ENCODE peak calls at places on chromosomes 12 and 14, in nine cellular contexts. One of them, this sample, is unnamed.

GRCh38 chr12:89363582-89363981 is 11.3 kb upstream of the DUSP6 start:
- DNase-seq in mesothelial cell of epicardium: no peak
- DNase-seq in tibial artery: no peak
- DNase-seq in progenitor cell of endocrine pancreas: no peak
- DNase-seq in OCI-LY7: no peak
- DNase-seq in cardiac fibroblast: no peak
- DNase-seq in mucosa of descending colon: no peak
- DNase-seq in Panc1: no peak
- DNase-seq in heart left ventricle: no peak
- DNase-seq in this sample: no peak

GRCh38 chr14:105197274-105197673 is 16.2 kb upstream of the NUDT14 start:
- DNase-seq in OCI-LY7: no peak
- DNase-seq in heart left ventricle: peak
- DNase-seq in Panc1: no peak
- DNase-seq in mesothelial cell of epicardium: no peak
- DNase-seq in cardiac fibroblast: peak
- DNase-seq in progenitor cell of endocrine pancreas: no peak
- DNase-seq in mucosa of descending colon: no peak
- DNase-seq in tibial artery: no peak
- DNase-seq in this sample: no peak

GRCh38 chr12:52528641-52529143 is 8.5 kb upstream of the KRT5 start:
- DNase-seq in OCI-LY7: no peak
- DNase-seq in mucosa of descending colon: no peak
- DNase-seq in tibial artery: peak
- DNase-seq in cardiac fibroblast: no peak
- DNase-seq in Panc1: no peak
- DNase-seq in mesothelial cell of epicardium: peak
- DNase-seq in heart left ventricle: no peak
- DNase-seq in progenitor cell of endocrine pancreas: no peak
- DNase-seq in this sample: no peak

GRCh38 chr12:128794661-128795529 is 28.9 kb downstream of the SLC15A4 start:
- DNase-seq in heart left ventricle: peak
- DNase-seq in progenitor cell of endocrine pancreas: no peak
- DNase-seq in cardiac fibroblast: no peak
- DNase-seq in tibial artery: no peak
- DNase-seq in Panc1: no peak
- DNase-seq in OCI-LY7: peak
- DNase-seq in mesothelial cell of epicardium: no peak
- DNase-seq in mucosa of descending colon: no peak
- DNase-seq in this sample: no peak

GRCh38 chr12:29714966-29715365 is 68.8 kb downstream of the TMTC1 start:
- DNase-seq in OCI-LY7: no peak
- DNase-seq in Panc1: no peak
- DNase-seq in progenitor cell of endocrine pancreas: no peak
- DNase-seq in cardiac fibroblast: no peak
- DNase-seq in mucosa of descending colon: no peak
- DNase-seq in mesothelial cell of epicardium: no peak
- DNase-seq in heart left ventricle: no peak
- DNase-seq in tibial artery: no peak
- DNase-seq in this sample: no peak

GRCh38 chr12:45703942-45704341 is 25.6 kb upstream of the ARID2 start:
- DNase-seq in progenitor cell of endocrine pancreas: no peak
- DNase-seq in OCI-LY7: no peak
- DNase-seq in tibial artery: no peak
- DNase-seq in cardiac fibroblast: no peak
- DNase-seq in mucosa of descending colon: no peak
- DNase-seq in mesothelial cell of epicardium: no peak
- DNase-seq in Panc1: no peak
- DNase-seq in heart left ventricle: no peak
- DNase-seq in this sample: no peak

GRCh38 chr14:64816221-64816783 is 63.4 kb downstream of the SPTB start:
- DNase-seq in mesothelial cell of epicardium: no peak
- DNase-seq in heart left ventricle: no peak
- DNase-seq in cardiac fibroblast: no peak
- DNase-seq in OCI-LY7: no peak
- DNase-seq in Panc1: no peak
- DNase-seq in tibial artery: no peak
- DNase-seq in mucosa of descending colon: no peak
- DNase-seq in progenitor cell of endocrine pancreas: no peak
- DNase-seq in this sample: no peak

GRCh38 chr14:95237121-95237876 is 80.0 kb upstream of the DICER1 start:
- DNase-seq in OCI-LY7: no peak
- DNase-seq in tibial artery: no peak
- DNase-seq in mesothelial cell of epicardium: no peak
- DNase-seq in heart left ventricle: no peak
- DNase-seq in mucosa of descending colon: peak
- DNase-seq in Panc1: no peak
- DNase-seq in cardiac fibroblast: no peak
- DNase-seq in progenitor cell of endocrine pancreas: no peak
- DNase-seq in this sample: no peak

GRCh38 chr12:29983917-29984316 is 200.2 kb upstream of the TMTC1 start:
- DNase-seq in Panc1: no peak
- DNase-seq in OCI-LY7: no peak
- DNase-seq in mucosa of descending colon: no peak
- DNase-seq in cardiac fibroblast: no peak
- DNase-seq in progenitor cell of endocrine pancreas: no peak
- DNase-seq in heart left ventricle: no peak
- DNase-seq in mesothelial cell of epicardium: no peak
- DNase-seq in tibial artery: no peak
- DNase-seq in this sample: no peak

GRCh38 chr14:76647699-76648298 is 113.5 kb upstream of the VASH1 start:
- DNase-seq in mesothelial cell of epicardium: no peak
- DNase-seq in Panc1: peak
- DNase-seq in heart left ventricle: peak
- DNase-seq in tibial artery: no peak
- DNase-seq in mucosa of descending colon: no peak
- DNase-seq in OCI-LY7: peak
- DNase-seq in cardiac fibroblast: peak
- DNase-seq in progenitor cell of endocrine pancreas: peak
- DNase-seq in this sample: no peak

GRCh38 chr12:47793015-47793681 is 20.1 kb downstream of the SLC48A1 start:
- DNase-seq in tibial artery: no peak
- DNase-seq in mesothelial cell of epicardium: no peak
- DNase-seq in Panc1: no peak
- DNase-seq in heart left ventricle: no peak
- DNase-seq in OCI-LY7: no peak
- DNase-seq in cardiac fibroblast: no peak
- DNase-seq in progenitor cell of endocrine pancreas: no peak
- DNase-seq in mucosa of descending colon: peak
- DNase-seq in this sample: no peak

GRCh38 chr14:55411426-55412389 is at the start of gene ATG14:
- DNase-seq in mesothelial cell of epicardium: peak
- DNase-seq in OCI-LY7: peak
- DNase-seq in heart left ventricle: peak
- DNase-seq in mucosa of descending colon: peak
- DNase-seq in cardiac fibroblast: peak
- DNase-seq in Panc1: peak
- DNase-seq in progenitor cell of endocrine pancreas: peak
- DNase-seq in tibial artery: peak
- DNase-seq in this sample: peak

GRCh38 chr14:74400328-74400727 is 25.7 kb downstream of the SYNDIG1L start:
- DNase-seq in cardiac fibroblast: peak
- DNase-seq in mucosa of descending colon: no peak
- DNase-seq in OCI-LY7: peak
- DNase-seq in heart left ventricle: no peak
- DNase-seq in Panc1: no peak
- DNase-seq in tibial artery: peak
- DNase-seq in mesothelial cell of epicardium: no peak
- DNase-seq in progenitor cell of endocrine pancreas: no peak
- DNase-seq in this sample: no peak

GRCh38 chr14:54211562-54212308 is 185.1 kb upstream of the CDKN3 start:
- DNase-seq in mucosa of descending colon: no peak
- DNase-seq in Panc1: no peak
- DNase-seq in heart left ventricle: no peak
- DNase-seq in mesothelial cell of epicardium: no peak
- DNase-seq in cardiac fibroblast: peak
- DNase-seq in progenitor cell of endocrine pancreas: no peak
- DNase-seq in tibial artery: no peak
- DNase-seq in OCI-LY7: no peak
- DNase-seq in this sample: no peak

GRCh38 chr14:105180598-105181528 is at the start of gene NUDT14:
- DNase-seq in cardiac fibroblast: peak
- DNase-seq in OCI-LY7: peak
- DNase-seq in Panc1: no peak
- DNase-seq in progenitor cell of endocrine pancreas: peak
- DNase-seq in tibial artery: no peak
- DNase-seq in heart left ventricle: peak
- DNase-seq in mucosa of descending colon: peak
- DNase-seq in mesothelial cell of epicardium: peak
- DNase-seq in this sample: peak

GRCh38 chr12:98002887-98003493 is 512.4 kb upstream of the TMPO start:
- DNase-seq in tibial artery: peak
- DNase-seq in progenitor cell of endocrine pancreas: no peak
- DNase-seq in mesothelial cell of epicardium: no peak
- DNase-seq in Panc1: no peak
- DNase-seq in mucosa of descending colon: no peak
- DNase-seq in cardiac fibroblast: peak
- DNase-seq in heart left ventricle: no peak
- DNase-seq in OCI-LY7: peak
- DNase-seq in this sample: no peak

DNA sequence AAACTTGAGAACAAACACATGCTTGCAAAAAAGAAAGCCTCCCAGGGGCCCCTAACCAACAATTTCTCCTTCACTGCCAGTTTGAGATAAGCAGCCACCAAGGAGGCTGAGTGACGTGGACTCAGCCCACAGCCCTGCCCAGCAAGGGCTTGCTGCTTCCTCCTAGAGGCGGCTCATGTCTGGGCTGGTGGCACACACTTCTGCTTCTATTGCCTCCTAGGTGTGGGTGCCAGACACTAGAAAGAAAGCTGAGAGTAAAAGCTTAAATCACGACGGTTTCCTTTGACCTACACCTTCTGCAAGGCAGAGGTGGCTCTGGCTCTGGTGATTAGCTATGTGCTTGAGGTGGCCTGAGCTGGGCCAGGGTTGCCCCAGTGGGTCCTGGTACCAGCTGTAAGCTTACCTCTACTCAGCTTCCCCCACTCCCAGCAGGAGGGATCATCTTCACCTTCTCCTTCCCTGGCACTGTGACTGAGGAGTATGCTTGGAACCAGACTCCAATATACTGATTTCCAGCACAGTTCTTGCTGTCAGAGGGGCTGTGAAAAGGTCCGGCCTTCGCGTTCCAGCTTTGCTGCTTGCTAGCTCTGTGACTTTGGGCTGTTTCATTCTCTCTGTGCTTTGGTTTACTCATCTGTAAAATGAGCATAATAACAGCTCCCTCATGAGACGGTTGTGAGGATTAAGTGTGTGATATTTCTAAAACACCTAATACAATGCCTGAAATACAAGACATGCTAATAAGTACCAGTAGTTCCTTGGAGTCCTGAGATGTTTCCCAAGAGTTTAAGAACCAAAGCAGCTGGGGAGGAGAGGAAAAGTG is 89.7 kb upstream of the PARP11 start:
- DNase-seq in OCI-LY7: no peak
- DNase-seq in tibial artery: no peak
- DNase-seq in progenitor cell of endocrine pancreas: no peak
- DNase-seq in Panc1: no peak
- DNase-seq in heart left ventricle: no peak
- DNase-seq in mesothelial cell of epicardium: no peak
- DNase-seq in cardiac fibroblast: no peak
- DNase-seq in mucosa of descending colon: peak
- DNase-seq in this sample: no peak
- TF ChIP-seq CTCF in OCI-LY7: no peak
- TF ChIP-seq CTCF in tibial artery: no peak
- TF ChIP-seq CTCF in progenitor cell of endocrine pancreas: no peak
- TF ChIP-seq CTCF in Panc1: no peak
- TF ChIP-seq CTCF in heart left ventricle: no peak
- TF ChIP-seq CTCF in mesothelial cell of epicardium: no peak
- TF ChIP-seq CTCF in cardiac fibroblast: no peak
- TF ChIP-seq CTCF in mucosa of descending colon: no peak
- TF ChIP-seq CTCF in this sample: no peak

GRCh38 chr14:20606190-20606901 is 15.2 kb upstream of the RNASE12 start:
- DNase-seq in tibial artery: no peak
- DNase-seq in progenitor cell of endocrine pancreas: no peak
- DNase-seq in heart left ventricle: no peak
- DNase-seq in OCI-LY7: no peak
- DNase-seq in cardiac fibroblast: peak
- DNase-seq in mesothelial cell of epicardium: no peak
- DNase-seq in Panc1: no peak
- DNase-seq in mucosa of descending colon: no peak
- DNase-seq in this sample: no peak
- TF ChIP-seq CTCF in tibial artery: peak
- TF ChIP-seq CTCF in progenitor cell of endocrine pancreas: peak
- TF ChIP-seq CTCF in heart left ventricle: peak
- TF ChIP-seq CTCF in OCI-LY7: peak
- TF ChIP-seq CTCF in cardiac fibroblast: peak
- TF ChIP-seq CTCF in mesothelial cell of epicardium: peak
- TF ChIP-seq CTCF in Panc1: peak
- TF ChIP-seq CTCF in mucosa of descending colon: peak
- TF ChIP-seq CTCF in this sample: peak

GRCh38 chr12:64609543-64610091 is 678 bp upstream of the RASSF3 start:
- DNase-seq in Panc1: no peak
- DNase-seq in tibial artery: no peak
- DNase-seq in progenitor cell of endocrine pancreas: no peak
- DNase-seq in cardiac fibroblast: peak
- DNase-seq in heart left ventricle: no peak
- DNase-seq in mesothelial cell of epicardium: no peak
- DNase-seq in OCI-LY7: peak
- DNase-seq in mucosa of descending colon: no peak
- DNase-seq in this sample: no peak

GRCh38 chr12:64610092-64610659 is at the start of gene RASSF3:
- DNase-seq in OCI-LY7: peak
- DNase-seq in mesothelial cell of epicardium: peak
- DNase-seq in cardiac fibroblast: peak
- DNase-seq in progenitor cell of endocrine pancreas: peak
- DNase-seq in Panc1: no peak
- DNase-seq in tibial artery: peak
- DNase-seq in mucosa of descending colon: peak
- DNase-seq in heart left ventricle: peak
- DNase-seq in this sample: peak

GRCh38 chr12:64610660-64611429 is 550 bp downstream of the RASSF3 start:
- DNase-seq in heart left ventricle: peak
- DNase-seq in mucosa of descending colon: peak
- DNase-seq in OCI-LY7: peak
- DNase-seq in progenitor cell of endocrine pancreas: peak
- DNase-seq in tibial artery: peak
- DNase-seq in mesothelial cell of epicardium: peak
- DNase-seq in cardiac fibroblast: peak
- DNase-seq in Panc1: no peak
- DNase-seq in this sample: peak

GRCh38 chr12:64611430-64612286 is 1.4 kb downstream of the RASSF3 start:
- DNase-seq in cardiac fibroblast: peak
- DNase-seq in tibial artery: peak
- DNase-seq in heart left ventricle: peak
- DNase-seq in mesothelial cell of epicardium: peak
- DNase-seq in OCI-LY7: peak
- DNase-seq in progenitor cell of endocrine pancreas: no peak
- DNase-seq in Panc1: no peak
- DNase-seq in mucosa of descending colon: peak
- DNase-seq in this sample: no peak

GRCh38 chr12:64608901-64609542 is 1.3 kb upstream of the RASSF3 start:
- DNase-seq in Panc1: peak
- DNase-seq in cardiac fibroblast: peak
- DNase-seq in mucosa of descending colon: no peak
- DNase-seq in progenitor cell of endocrine pancreas: no peak
- DNase-seq in heart left ventricle: no peak
- DNase-seq in OCI-LY7: peak
- DNase-seq in tibial artery: no peak
- DNase-seq in mesothelial cell of epicardium: no peak
- DNase-seq in this sample: no peak
- TF ChIP-seq CTCF in Panc1: peak
- TF ChIP-seq CTCF in cardiac fibroblast: no peak
- TF ChIP-seq CTCF in mucosa of descending colon: no peak
- TF ChIP-seq CTCF in progenitor cell of endocrine pancreas: no peak
- TF ChIP-seq CTCF in heart left ventricle: peak
- TF ChIP-seq CTCF in OCI-LY7: peak
- TF ChIP-seq CTCF in tibial artery: no peak
- TF ChIP-seq CTCF in mesothelial cell of epicardium: no peak
- TF ChIP-seq CTCF in this sample: no peak

GRCh38 chr12:132429122-132429931 is 60.6 kb upstream of the FBRSL1 start:
- DNase-seq in OCI-LY7: no peak
- DNase-seq in cardiac fibroblast: peak
- DNase-seq in progenitor cell of endocrine pancreas: no peak
- DNase-seq in mesothelial cell of epicardium: no peak
- DNase-seq in mucosa of descending colon: no peak
- DNase-seq in tibial artery: no peak
- DNase-seq in Panc1: no peak
- DNase-seq in heart left ventricle: no peak
- DNase-seq in this sample: no peak
- TF ChIP-seq CTCF in OCI-LY7: no peak
- TF ChIP-seq CTCF in cardiac fibroblast: no peak
- TF ChIP-seq CTCF in progenitor cell of endocrine pancreas: no peak
- TF ChIP-seq CTCF in mesothelial cell of epicardium: no peak
- TF ChIP-seq CTCF in mucosa of descending colon: no peak
- TF ChIP-seq CTCF in tibial artery: no peak
- TF ChIP-seq CTCF in Panc1: no peak
- TF ChIP-seq CTCF in heart left ventricle: no peak
- TF ChIP-seq CTCF in this sample: no peak

This sample was measured in type B pancreatic cell.